ENCODE peak calls at places on chromosomes 2 and 18, in eight cellular contexts. One of them, this sample, is unnamed.

GRCh38 chr2:182858671-182859070 is 7.8 kb downstream of the FRZB start:
- DNase-seq in AG10803: no peak
- DNase-seq in uterus: no peak
- DNase-seq in OCI-LY7: no peak
- DNase-seq in tibial artery: no peak
- DNase-seq in A549: no peak
- DNase-seq in fibroblast of lung: peak; percentile 82
- DNase-seq in right atrium auricular region: no peak
- DNase-seq in this sample: no peak

GRCh38 chr18:11565716-11566115 is 43.7 kb upstream of the SLC35G4 start:
- DNase-seq in AG10803: no peak
- DNase-seq in uterus: no peak
- DNase-seq in OCI-LY7: no peak
- DNase-seq in tibial artery: no peak
- DNase-seq in A549: no peak
- DNase-seq in fibroblast of lung: no peak
- DNase-seq in right atrium auricular region: no peak
- DNase-seq in this sample: no peak

GRCh38 chr2:238566001-238566645 is 139.4 kb downstream of the ASB1 start:
- DNase-seq in AG10803: no peak
- DNase-seq in uterus: no peak
- DNase-seq in OCI-LY7: no peak
- DNase-seq in tibial artery: no peak
- DNase-seq in A549: no peak
- DNase-seq in fibroblast of lung: no peak
- DNase-seq in right atrium auricular region: no peak
- DNase-seq in this sample: no peak

GRCh38 chr18:499351-500229 is 911 bp downstream of the COLEC12 start:
- DNase-seq in AG10803: peak; percentile 69
- DNase-seq in uterus: peak; percentile 34
- DNase-seq in OCI-LY7: no peak
- DNase-seq in tibial artery: no peak
- DNase-seq in A549: peak; percentile 19
- DNase-seq in fibroblast of lung: peak; percentile 94
- DNase-seq in right atrium auricular region: no peak
- DNase-seq in this sample: no peak

GRCh38 chr2:230896346-230897115 is 28.5 kb downstream of the GPR55 start:
- DNase-seq in AG10803: no peak
- DNase-seq in uterus: no peak
- DNase-seq in OCI-LY7: no peak
- DNase-seq in tibial artery: no peak
- DNase-seq in A549: no peak
- DNase-seq in fibroblast of lung: no peak
- DNase-seq in right atrium auricular region: no peak
- DNase-seq in this sample: no peak

GRCh38 chr2:204972606-204973336 is 427.5 kb downstream of the PARD3B start:
- DNase-seq in AG10803: no peak
- DNase-seq in uterus: no peak
- DNase-seq in OCI-LY7: no peak
- DNase-seq in tibial artery: no peak
- DNase-seq in A549: no peak
- DNase-seq in fibroblast of lung: no peak
- DNase-seq in right atrium auricular region: no peak
- DNase-seq in this sample: no peak

GRCh38 chr2:71006955-71007799 is 12.5 kb upstream of the TEX261 start:
- DNase-seq in AG10803: no peak
- DNase-seq in uterus: no peak
- DNase-seq in OCI-LY7: no peak
- DNase-seq in tibial artery: no peak
- DNase-seq in A549: no peak
- DNase-seq in fibroblast of lung: no peak
- DNase-seq in right atrium auricular region: no peak
- DNase-seq in this sample: no peak

GRCh38 chr2:75277111-75277510 is 77.8 kb upstream of the TACR1 start:
- DNase-seq in AG10803: peak; percentile 54
- DNase-seq in uterus: no peak
- DNase-seq in OCI-LY7: no peak
- DNase-seq in tibial artery: no peak
- DNase-seq in A549: peak; percentile 6
- DNase-seq in fibroblast of lung: peak; percentile 77
- DNase-seq in right atrium auricular region: no peak
- DNase-seq in this sample: peak; percentile 15

GRCh38 chr2:138922973-138923563 is 142.9 kb upstream of the NXPH2 start:
- DNase-seq in AG10803: peak; percentile 15
- DNase-seq in uterus: no peak
- DNase-seq in OCI-LY7: peak; percentile 5
- DNase-seq in tibial artery: no peak
- DNase-seq in A549: peak; percentile 25
- DNase-seq in fibroblast of lung: peak; percentile 32
- DNase-seq in right atrium auricular region: no peak
- DNase-seq in this sample: no peak

GRCh38 chr2:175251425-175252041 is 70.0 kb upstream of the ATP5MC3 start:
- DNase-seq in AG10803: peak; percentile 40
- DNase-seq in uterus: no peak
- DNase-seq in OCI-LY7: peak; percentile 23
- DNase-seq in tibial artery: no peak
- DNase-seq in A549: peak; percentile 46
- DNase-seq in fibroblast of lung: peak; percentile 17
- DNase-seq in right atrium auricular region: no peak
- DNase-seq in this sample: no peak

GRCh38 chr2:172403881-172404470 is 23.4 kb upstream of the ITGA6 start:
- DNase-seq in AG10803: no peak
- DNase-seq in uterus: no peak
- DNase-seq in OCI-LY7: no peak
- DNase-seq in tibial artery: no peak
- DNase-seq in A549: no peak
- DNase-seq in fibroblast of lung: no peak
- DNase-seq in right atrium auricular region: no peak
- DNase-seq in this sample: no peak

GRCh38 chr18:43589611-43590151 is 312.4 kb upstream of the SYT4 start:
- DNase-seq in AG10803: no peak
- DNase-seq in uterus: no peak
- DNase-seq in OCI-LY7: no peak
- DNase-seq in tibial artery: no peak
- DNase-seq in A549: no peak
- DNase-seq in fibroblast of lung: no peak
- DNase-seq in right atrium auricular region: no peak
- DNase-seq in this sample: no peak

GRCh38 chr2:98438190-98439133 is 6.2 kb upstream of the INPP4A start:
- DNase-seq in AG10803: no peak
- DNase-seq in uterus: no peak
- DNase-seq in OCI-LY7: no peak
- DNase-seq in tibial artery: no peak
- DNase-seq in A549: no peak
- DNase-seq in fibroblast of lung: no peak
- DNase-seq in right atrium auricular region: no peak
- DNase-seq in this sample: no peak

GRCh38 chr2:71410716-71411115 is 42.6 kb upstream of the DYSF start:
- DNase-seq in AG10803: no peak
- DNase-seq in uterus: no peak
- DNase-seq in OCI-LY7: no peak
- DNase-seq in tibial artery: no peak
- DNase-seq in A549: no peak
- DNase-seq in fibroblast of lung: no peak
- DNase-seq in right atrium auricular region: no peak
- DNase-seq in this sample: no peak

GRCh38 chr2:59025157-59025757 is 784.1 kb upstream of the FANCL start:
- DNase-seq in AG10803: peak; percentile 31
- DNase-seq in uterus: no peak
- DNase-seq in OCI-LY7: peak; percentile 47
- DNase-seq in tibial artery: no peak
- DNase-seq in A549: peak; percentile 34
- DNase-seq in fibroblast of lung: peak; percentile 14
- DNase-seq in right atrium auricular region: no peak
- DNase-seq in this sample: no peak

GRCh38 chr18:22185723-22186386 is 16.5 kb downstream of the GATA6 start:
- DNase-seq in AG10803: no peak
- DNase-seq in uterus: no peak
- DNase-seq in OCI-LY7: no peak
- DNase-seq in tibial artery: no peak
- DNase-seq in A549: no peak
- DNase-seq in fibroblast of lung: no peak
- DNase-seq in right atrium auricular region: peak; percentile 60
- DNase-seq in this sample: no peak

GRCh38 chr2:230902180-230902899 is 22.7 kb downstream of the GPR55 start:
- DNase-seq in AG10803: peak; percentile 63
- DNase-seq in uterus: no peak
- DNase-seq in OCI-LY7: peak; percentile 52
- DNase-seq in tibial artery: no peak
- DNase-seq in A549: peak; percentile 75
- DNase-seq in fibroblast of lung: peak; percentile 48
- DNase-seq in right atrium auricular region: no peak
- DNase-seq in this sample: no peak

GRCh38 chr18:46070683-46071614 is 1.1 kb downstream of the PSTPIP2 start:
- DNase-seq in AG10803: no peak
- DNase-seq in uterus: no peak
- DNase-seq in OCI-LY7: no peak
- DNase-seq in tibial artery: no peak
- DNase-seq in A549: no peak
- DNase-seq in fibroblast of lung: no peak
- DNase-seq in right atrium auricular region: no peak
- DNase-seq in this sample: no peak

GRCh38 chr2:10303174-10303633 is 500 bp downstream of the HPCAL1 start:
- DNase-seq in AG10803: no peak
- DNase-seq in uterus: peak; percentile 32
- DNase-seq in OCI-LY7: no peak
- DNase-seq in tibial artery: no peak
- DNase-seq in A549: no peak
- DNase-seq in fibroblast of lung: no peak
- DNase-seq in right atrium auricular region: no peak
- DNase-seq in this sample: no peak

DNA sequence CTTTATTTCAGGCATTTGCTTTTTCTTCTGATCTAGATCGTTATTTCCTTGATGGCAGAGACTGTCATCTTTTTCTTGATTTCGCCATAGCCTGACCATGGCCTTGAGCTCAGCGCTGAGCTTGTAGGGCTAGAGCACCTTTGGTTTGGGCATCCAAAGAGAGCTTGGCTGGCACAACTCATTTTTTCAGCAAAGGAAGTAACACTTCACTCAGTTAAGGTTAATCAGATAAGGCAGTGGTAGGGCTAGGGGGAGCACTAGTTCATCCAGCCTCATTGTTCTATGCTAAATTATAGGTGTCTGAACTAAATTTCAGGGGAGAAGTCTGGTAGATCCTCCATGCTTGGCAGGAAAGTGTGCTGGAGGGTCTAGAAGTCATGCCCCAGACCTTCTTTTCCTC is 125.0 kb downstream of the SETBP1 start:
- DNase-seq in AG10803: no peak
- DNase-seq in uterus: no peak
- DNase-seq in OCI-LY7: no peak
- DNase-seq in tibial artery: no peak
- DNase-seq in A549: no peak
- DNase-seq in fibroblast of lung: no peak
- DNase-seq in right atrium auricular region: no peak
- DNase-seq in this sample: no peak
- TF ChIP-seq CTCF in AG10803: no peak
- TF ChIP-seq CTCF in uterus: no peak
- TF ChIP-seq CTCF in OCI-LY7: peak; percentile 15
- TF ChIP-seq CTCF in tibial artery: no peak
- TF ChIP-seq CTCF in A549: no peak
- TF ChIP-seq CTCF in fibroblast of lung: no peak
- TF ChIP-seq CTCF in right atrium auricular region: no peak
- TF ChIP-seq CTCF in this sample: no peak

GRCh38 chr2:240134466-240134865 is 1.6 kb downstream of the COPS9 start:
- DNase-seq in AG10803: no peak
- DNase-seq in uterus: no peak
- DNase-seq in OCI-LY7: no peak
- DNase-seq in tibial artery: peak; percentile 5
- DNase-seq in A549: no peak
- DNase-seq in fibroblast of lung: no peak
- DNase-seq in right atrium auricular region: no peak
- DNase-seq in this sample: no peak
- H3K4me3 ChIP-seq in AG10803: peak overlapping the region; percentile 87
- H3K4me3 ChIP-seq in uterus: no peak overlapping the region
- H3K4me3 ChIP-seq in OCI-LY7: peak overlapping the region; percentile 89
- H3K4me3 ChIP-seq in tibial artery: no peak overlapping the region
- H3K4me3 ChIP-seq in A549: peak overlapping the region; percentile 97
- H3K4me3 ChIP-seq in fibroblast of lung: peak overlapping the region; percentile 96
- H3K4me3 ChIP-seq in right atrium auricular region: no peak overlapping the region
- H3K4me3 ChIP-seq in this sample: peak overlapping the region; percentile 78

GRCh38 chr18:75859533-75859932 is 432.0 kb upstream of the SMIM21 start:
- DNase-seq in AG10803: no peak
- DNase-seq in uterus: no peak
- DNase-seq in OCI-LY7: no peak
- DNase-seq in tibial artery: no peak
- DNase-seq in A549: no peak
- DNase-seq in fibroblast of lung: no peak
- DNase-seq in right atrium auricular region: no peak
- DNase-seq in this sample: no peak

GRCh38 chr18:75857558-75857957 is 430.1 kb upstream of the SMIM21 start:
- DNase-seq in AG10803: no peak
- DNase-seq in uterus: no peak
- DNase-seq in OCI-LY7: no peak
- DNase-seq in tibial artery: no peak
- DNase-seq in A549: no peak
- DNase-seq in fibroblast of lung: no peak
- DNase-seq in right atrium auricular region: no peak
- DNase-seq in this sample: no peak

GRCh38 chr18:75854808-75855207 is 427.3 kb upstream of the SMIM21 start:
- DNase-seq in AG10803: no peak
- DNase-seq in uterus: no peak
- DNase-seq in OCI-LY7: no peak
- DNase-seq in tibial artery: no peak
- DNase-seq in A549: no peak
- DNase-seq in fibroblast of lung: no peak
- DNase-seq in right atrium auricular region: no peak
- DNase-seq in this sample: no peak

GRCh38 chr18:75858754-75859153 is 431.3 kb upstream of the SMIM21 start:
- DNase-seq in AG10803: no peak
- DNase-seq in uterus: no peak
- DNase-seq in OCI-LY7: no peak
- DNase-seq in tibial artery: no peak
- DNase-seq in A549: no peak
- DNase-seq in fibroblast of lung: no peak
- DNase-seq in right atrium auricular region: no peak
- DNase-seq in this sample: no peak

GRCh38 chr18:75854174-75854573 is 426.7 kb upstream of the SMIM21 start:
- DNase-seq in AG10803: no peak
- DNase-seq in uterus: no peak
- DNase-seq in OCI-LY7: peak; percentile 4
- DNase-seq in tibial artery: no peak
- DNase-seq in A549: peak; percentile 33
- DNase-seq in fibroblast of lung: no peak
- DNase-seq in right atrium auricular region: no peak
- DNase-seq in this sample: no peak
- TF ChIP-seq CTCF in AG10803: peak; percentile 37
- TF ChIP-seq CTCF in uterus: no peak
- TF ChIP-seq CTCF in OCI-LY7: peak; percentile 72
- TF ChIP-seq CTCF in tibial artery: no peak
- TF ChIP-seq CTCF in A549: no peak
- TF ChIP-seq CTCF in fibroblast of lung: no peak
- TF ChIP-seq CTCF in right atrium auricular region: no peak
- TF ChIP-seq CTCF in this sample: peak; percentile 41

DNA sequence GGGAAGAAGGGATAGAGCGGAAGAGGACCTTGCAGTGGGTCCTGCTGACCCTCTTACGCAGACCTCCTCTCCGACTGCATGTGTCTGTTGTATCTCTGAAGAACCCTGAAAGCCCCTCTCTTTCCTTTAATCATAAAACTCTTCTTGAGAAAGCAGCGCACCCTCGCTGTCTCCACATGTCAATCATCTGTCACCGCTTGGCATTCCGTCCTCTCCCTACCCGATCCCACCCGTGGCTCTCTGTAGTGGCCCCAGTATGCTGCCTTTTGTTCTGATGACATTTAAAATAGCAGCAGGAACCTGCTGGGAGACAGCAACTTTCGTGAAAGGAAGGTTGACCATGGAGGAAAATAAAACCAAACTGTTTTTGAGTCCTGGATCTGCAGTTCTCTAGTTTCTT is 582.9 kb upstream of the SALL3 start:
- DNase-seq in AG10803: no peak
- DNase-seq in uterus: no peak
- DNase-seq in OCI-LY7: no peak
- DNase-seq in tibial artery: no peak
- DNase-seq in A549: no peak
- DNase-seq in fibroblast of lung: no peak
- DNase-seq in right atrium auricular region: no peak
- DNase-seq in this sample: no peak
- H3K4me3 ChIP-seq in AG10803: no peak overlapping the region
- H3K4me3 ChIP-seq in uterus: no peak overlapping the region
- H3K4me3 ChIP-seq in OCI-LY7: no peak overlapping the region
- H3K4me3 ChIP-seq in tibial artery: no peak overlapping the region
- H3K4me3 ChIP-seq in A549: no peak overlapping the region
- H3K4me3 ChIP-seq in fibroblast of lung: no peak overlapping the region
- H3K4me3 ChIP-seq in right atrium auricular region: no peak overlapping the region
- H3K4me3 ChIP-seq in this sample: no peak overlapping the region